ENCODE peak calls at places on chromosomes 12 and 14, in nine cellular contexts. D, X, J, P, E, V, S, R and W are unnamed samples.

GRCh38 chr12:30725739-30726138 is 29.0 kb downstream of the CAPRIN2 start:
- DNase-seq in D (no peak), V (no peak), P (no peak), E (no peak), J (no peak), X (peak; percentile 70), S (no peak), R (no peak), W (no peak)

GRCh38 chr12:106978035-106978800 is 8.7 kb downstream of the MTERF2 start:
- DNase-seq in J (peak; percentile 73), V (no peak), S (no peak), D (no peak), E (peak; percentile 82), X (peak; percentile 31), P (no peak), R (no peak), W (no peak)

GRCh38 chr12:99153283-99153682 is 494.3 kb upstream of the GARIN6 start:
- DNase-seq in E (no peak), J (no peak), S (no peak), R (no peak), V (no peak), P (no peak), X (no peak), D (no peak), W (no peak)

GRCh38 chr14:105386581-105387529 is 11.5 kb upstream of the TEX22 start:
- DNase-seq in S (no peak), J (no peak), E (no peak), D (no peak), P (no peak), R (no peak), V (no peak), X (no peak), W (no peak)

GRCh38 chr12:99201906-99202645 is 445.5 kb upstream of the GARIN6 start:
- DNase-seq in P (no peak), X (no peak), E (no peak), S (no peak), J (no peak), R (no peak), D (no peak), V (no peak), W (no peak)

GRCh38 chr14:26811756-26812305 is 214.0 kb upstream of the NOVA1 start:
- DNase-seq in R (no peak), V (no peak), D (no peak), S (no peak), J (no peak), E (no peak), X (no peak), P (no peak), W (no peak)

GRCh38 chr12:44775916-44776315 is 100.2 kb downstream of the NELL2 start:
- DNase-seq in V (no peak), X (no peak), E (no peak), J (no peak), S (no peak), D (no peak), P (no peak), R (no peak), W (no peak)

GRCh38 chr12:64187370-64187769 is 34.7 kb downstream of the KICS2 start:
- DNase-seq in J (no peak), P (no peak), S (no peak), V (no peak), X (peak; percentile 59), R (no peak), E (no peak), D (no peak), W (no peak)

GRCh38 chr14:103126088-103126872 is 3.0 kb downstream of the TNFAIP2 start:
- DNase-seq in P (no peak), X (peak; percentile 42), R (no peak), E (peak; percentile 19), J (no peak), V (no peak), S (no peak), D (no peak), W (no peak)

GRCh38 chr14:35814371-35815005 is 5.4 kb upstream of the RALGAPA1 start:
- DNase-seq in S (no peak), P (peak; percentile 83), V (peak; percentile 82), D (peak; percentile 84), J (peak; percentile 59), E (peak; percentile 86), X (peak; percentile 65), R (peak; percentile 58), W (peak; percentile 19)

GRCh38 chr12:52713960-52714886 is 10.9 kb upstream of the KRT77 start:
- DNase-seq in R (no peak), D (no peak), P (peak; percentile 49), E (no peak), X (no peak), S (no peak), J (no peak), V (peak; percentile 65), W (no peak)

GRCh38 chr12:68619541-68619940 is 8.8 kb downstream of the RAP1B start:
- DNase-seq in V (no peak), X (no peak), S (no peak), E (no peak), J (no peak), R (no peak), D (no peak), P (no peak), W (no peak)

GRCh38 chr12:2344892-2345291 is 292.1 kb downstream of the CACNA1C start:
- DNase-seq in D (no peak), V (no peak), J (no peak), E (no peak), S (no peak), R (no peak), P (no peak), X (no peak), W (no peak)